ENCODE peak calls at places on chromosomes 16 and 17, in eight cellular contexts. P, O, J, D, V, L, Q and E are unnamed samples.

GRCh38 chr17:19346351-19347255 is 15.9 kb downstream of the B9D1 start:
- DNase-seq in P (peak), O (no peak), J (no peak), D (peak), V (peak), L (no peak), Q (no peak), E (peak)

GRCh38 chr16:11669380-11670146 is 1.3 kb downstream of the SNN start:
- DNase-seq in P (peak), O (no peak), J (no peak), D (no peak), V (peak), L (no peak), Q (no peak), E (no peak)

GRCh38 chr16:51137097-51137496 is 14.0 kb downstream of the SALL1 start:
- DNase-seq in P (no peak), O (no peak), J (no peak), D (no peak), V (no peak), L (no peak), Q (no peak), E (no peak)

GRCh38 chr17:28124962-28125361 is 82.5 kb downstream of the NLK start:
- DNase-seq in P (no peak), O (no peak), J (no peak), D (no peak), V (no peak), L (no peak), Q (no peak), E (no peak)

GRCh38 chr17:1315891-1316403 is 36.5 kb downstream of the TRARG1 start:
- DNase-seq in P (no peak), O (no peak), J (peak), D (no peak), V (no peak), L (no peak), Q (no peak), E (no peak)

GRCh38 chr16:63921737-63922136 is 1200.1 kb downstream of the CDH11 start:
- DNase-seq in P (no peak), O (no peak), J (no peak), D (no peak), V (no peak), L (no peak), Q (no peak), E (no peak)

GRCh38 chr16:3470723-3471122 is 24.6 kb downstream of the C16orf90 start:
- DNase-seq in P (no peak), O (no peak), J (no peak), D (no peak), V (no peak), L (no peak), Q (no peak), E (no peak)

GRCh38 chr17:40251576-40251975 is 32.5 kb downstream of the WIPF2 start:
- DNase-seq in P (peak), O (no peak), J (peak), D (no peak), V (peak), L (no peak), Q (no peak), E (no peak)

GRCh38 chr17:39393732-39394131 is 7.7 kb downstream of the FBXL20 start:
- DNase-seq in P (peak), O (no peak), J (no peak), D (no peak), V (no peak), L (no peak), Q (no peak), E (no peak)

GRCh38 chr17:6110592-6110991 is 40.4 kb downstream of the WSCD1 start:
- DNase-seq in P (no peak), O (no peak), J (no peak), D (no peak), V (peak), L (no peak), Q (no peak), E (no peak)

GRCh38 chr17:73987395-73987794 is 216.1 kb upstream of the RPL38 start:
- DNase-seq in P (no peak), O (no peak), J (no peak), D (peak), V (no peak), L (no peak), Q (no peak), E (no peak)

GRCh38 chr17:7064248-7064647 is 15.8 kb downstream of the CLEC10A start:
- DNase-seq in P (no peak), O (no peak), J (no peak), D (no peak), V (no peak), L (no peak), Q (peak), E (peak)

GRCh38 chr17:229130-229944 is 47.9 kb upstream of the DOC2B start:
- DNase-seq in P (no peak), O (no peak), J (no peak), D (peak), V (peak), L (no peak), Q (no peak), E (no peak)

GRCh38 chr17:34382586-34383224 is 19.7 kb upstream of the CCL1 start:
- DNase-seq in P (peak), O (no peak), J (no peak), D (no peak), V (no peak), L (peak), Q (peak), E (no peak)

GRCh38 chr16:56411624-56412023 is 13.7 kb downstream of the AMFR start:
- DNase-seq in P (no peak), O (no peak), J (no peak), D (no peak), V (no peak), L (no peak), Q (no peak), E (no peak)

GRCh38 chr16:31181102-31181830 is 1.3 kb downstream of the FUS start:
- DNase-seq in P (peak), O (no peak), J (no peak), D (peak), V (peak), L (peak), Q (no peak), E (peak)

GRCh38 chr16:10776280-10776679 is 32.6 kb downstream of the NUBP1 start:
- DNase-seq in P (no peak), O (no peak), J (no peak), D (no peak), V (no peak), L (no peak), Q (no peak), E (no peak)

GRCh38 chr17:77085916-77086432 is 54.8 kb upstream of the SEC14L1 start:
- DNase-seq in P (no peak), O (peak), J (no peak), D (no peak), V (no peak), L (peak), Q (peak), E (peak)